ENCODE peak calls at places on chromosomes 4 and X, in six cellular contexts. O, N, U, T, H and K are unnamed samples.

GRCh38 chr4:115562506-115562905 is 449.1 kb upstream of the NDST4 start:
- DNase-seq in U (no peak), T (no peak), N (no peak), O (no peak), H (peak; percentile 82), K (no peak)

GRCh38 chrX:102899940-102900916 is 36.8 kb upstream of the RAB40AL start:
- DNase-seq in U (peak; percentile 76), O (no peak), H (peak; percentile 90), T (peak; percentile 63), N (peak; percentile 67), K (peak; percentile 74)

GRCh38 chr4:187387709-187388108 is 607.9 kb upstream of the ZFP42 start:
- DNase-seq in T (no peak), N (no peak), O (no peak), H (peak; percentile 54), U (peak; percentile 83), K (peak; percentile 47)

GRCh38 chrX:103818844-103819243 is 13.2 kb downstream of the RAB9B start:
- DNase-seq in U (no peak), H (no peak), O (no peak), N (no peak), T (no peak), K (no peak)

GRCh38 chrX:110852180-110852579 is 56.6 kb upstream of the CHRDL1 start:
- DNase-seq in N (no peak), U (peak; percentile 24), O (no peak), H (peak; percentile 54), T (no peak), K (peak; percentile 5)

GRCh38 chr4:683982-684571 is 4.9 kb downstream of the SLC49A3 start:
- DNase-seq in U (peak; percentile 62), T (no peak), H (peak; percentile 37), N (peak; percentile 89), O (no peak), K (peak; percentile 57)

GRCh38 chr4:60403986-60404385 is 796.1 kb upstream of the ADGRL3 start:
- DNase-seq in T (no peak), N (no peak), U (no peak), H (no peak), O (no peak), K (no peak)

GRCh38 chr4:169030575-169030982 is 20.5 kb upstream of the CBR4 start:
- DNase-seq in U (peak; percentile 15), H (peak; percentile 30), O (no peak), T (no peak), N (no peak), K (peak; percentile 47)

GRCh38 chr4:99848576-99848975 is 31.9 kb downstream of the DAPP1 start:
- DNase-seq in T (no peak), U (no peak), O (no peak), H (no peak), N (no peak), K (no peak)

GRCh38 chr4:189069782-189070181 is 870.9 kb upstream of the FRG1 start:
- DNase-seq in H (no peak), O (no peak), T (no peak), N (no peak), U (no peak), K (peak; percentile 49)

GRCh38 chr4:151184523-151185458 is 85.4 kb downstream of the RPS3A start:
- DNase-seq in O (no peak), H (peak; percentile 37), T (no peak), U (peak; percentile 80), N (no peak), K (peak; percentile 89)

GRCh38 chr4:166198041-166198440 is 325.0 kb downstream of the TLL1 start:
- DNase-seq in T (no peak), H (peak; percentile 48), U (no peak), N (peak; percentile 63), O (no peak), K (no peak)

GRCh38 chr4:95155759-95156451 is 392.9 kb downstream of the UNC5C start:
- DNase-seq in N (no peak), T (peak; percentile 31), H (peak; percentile 76), O (no peak), U (peak; percentile 64), K (peak; percentile 41)

GRCh38 chr4:14415146-14415545 is 587.1 kb upstream of the CPEB2 start:
- DNase-seq in H (no peak), U (peak; percentile 29), O (no peak), T (peak; percentile 15), N (no peak), K (peak; percentile 31)

GRCh38 chr4:152369903-152370296 is 166.0 kb downstream of the FBXW7 start:
- DNase-seq in U (peak; percentile 20), O (no peak), T (no peak), H (peak; percentile 42), N (no peak), K (peak; percentile 24)

GRCh38 chr4:188987011-188987410 is 847.8 kb downstream of the TRIML1 start:
- DNase-seq in H (peak; percentile 1), N (no peak), O (no peak), T (no peak), U (no peak), K (no peak)

GRCh38 chr4:17347445-17347844 is 164.4 kb downstream of the QDPR start:
- DNase-seq in O (no peak), U (no peak), T (no peak), H (peak; percentile 48), N (peak; percentile 56), K (peak; percentile 19)

GRCh38 chrX:24777660-24778059 is 83.9 kb downstream of the POLA1 start:
- DNase-seq in U (no peak), T (no peak), O (no peak), H (no peak), N (no peak), K (no peak)

GRCh38 chr4:5638976-5639375 is 69.4 kb downstream of the EVC2 start:
- DNase-seq in N (no peak), U (peak; percentile 63), O (no peak), H (peak; percentile 34), T (no peak), K (peak; percentile 81)

GRCh38 chrX:100648601-100649417 is 4.8 kb downstream of the SRPX2 start:
- DNase-seq in U (peak; percentile 96), O (no peak), N (no peak), T (no peak), H (peak; percentile 6), K (peak; percentile 84)

GRCh38 chr4:182225257-182225852 is 17.8 kb upstream of the TENM3 start:
- DNase-seq in T (no peak), N (no peak), H (no peak), O (no peak), U (no peak), K (no peak)

GRCh38 chr4:37241646-37242045 is 2.9 kb upstream of the NWD2 start:
- DNase-seq in T (no peak), U (no peak), H (no peak), O (no peak), N (no peak), K (no peak)

GRCh38 chr4:92969650-92970370 is 666.0 kb downstream of the GRID2 start:
- DNase-seq in N (no peak), H (peak; percentile 93), T (no peak), O (no peak), U (peak; percentile 89), K (peak; percentile 94)

GRCh38 chr4:134906404-134907023 is 704.9 kb upstream of the PABPC4L start:
- DNase-seq in U (peak; percentile 37), T (peak; percentile 20), N (peak; percentile 34), H (peak; percentile 31), O (no peak), K (no peak)

GRCh38 chr4:60463846-60464502 is 736.2 kb upstream of the ADGRL3 start:
- DNase-seq in H (peak; percentile 59), N (no peak), U (peak; percentile 10), T (no peak), O (no peak), K (no peak)

GRCh38 chrX:112874140-112874539 is 33.5 kb upstream of the AMOT start:
- DNase-seq in N (no peak), O (no peak), H (no peak), T (no peak), U (peak; percentile 41), K (peak; percentile 3)

GRCh38 chr4:47899639-47900038 is 14.7 kb downstream of the NFXL1 start:
- DNase-seq in O (no peak), N (no peak), T (no peak), U (no peak), H (no peak), K (no peak)

GRCh38 chr4:86895692-86896488 is 3.7 kb upstream of the C4orf36 start:
- DNase-seq in H (peak; percentile 88), U (peak; percentile 78), O (no peak), N (no peak), T (peak; percentile 54), K (peak; percentile 77)

GRCh38 chr4:27397886-27398285 is 537.2 kb downstream of the STIM2 start:
- DNase-seq in O (no peak), U (peak; percentile 66), T (no peak), N (no peak), H (no peak), K (peak; percentile 12)

GRCh38 chr4:138034871-138035270 is 207.3 kb downstream of the SLC7A11 start:
- DNase-seq in U (peak; percentile 30), N (no peak), T (no peak), O (no peak), H (peak; percentile 61), K (peak; percentile 87)

GRCh38 chr4:6758732-6759131 is 23.8 kb upstream of the KIAA0232 start:
- DNase-seq in U (no peak), H (peak; percentile 57), O (no peak), T (no peak), N (no peak), K (no peak)

GRCh38 chr4:113146876-113147358 is 97.5 kb downstream of the ANK2 start:
- DNase-seq in U (peak; percentile 32), H (no peak), O (no peak), N (no peak), T (no peak), K (no peak)
- H3K18ac ChIP-seq in U (no peak overlapping the region), H (no peak overlapping the region), O (no peak overlapping the region), N (no peak overlapping the region), T (no peak overlapping the region), K (no peak overlapping the region)

GRCh38 chr4:85221606-85222005 is 253.3 kb upstream of the ARHGAP24 start:
- DNase-seq in O (no peak), T (no peak), N (no peak), U (no peak), H (no peak), K (no peak)
- H4K91ac ChIP-seq in O (no peak overlapping the region), T (no peak overlapping the region), N (no peak overlapping the region), U (no peak overlapping the region), H (no peak overlapping the region), K (no peak overlapping the region)

GRCh38 chr4:90695411-90695810 is 568.2 kb downstream of the CCSER1 start:
- DNase-seq in U (no peak), N (no peak), H (no peak), T (no peak), O (no peak), K (no peak)
- H3K18ac ChIP-seq in U (no peak overlapping the region), N (no peak overlapping the region), H (no peak overlapping the region), T (no peak overlapping the region), O (no peak overlapping the region), K (no peak overlapping the region)

GRCh38 chrX:3968749-3969148 is 255.3 kb upstream of the PRKX start:
- DNase-seq in H (no peak), N (no peak), O (no peak), T (no peak), U (no peak), K (no peak)
- H4K91ac ChIP-seq in H (no peak overlapping the region), N (no peak overlapping the region), O (no peak overlapping the region), T (no peak overlapping the region), U (no peak overlapping the region), K (no peak overlapping the region)